ENCODE peak calls at places on chromosomes 12 and 14, in six cellular contexts. L, G, V, O, R and X are unnamed samples. For H3K9me2, the result is how much of the 10 kb centered on the place peaks cover.

GRCh38 chr12:68271346-68271745 is 17.9 kb upstream of the IL22 start:
- DNase-seq in L (no peak), G (no peak), V (no peak), O (no peak), R (no peak), X (no peak)

GRCh38 chr12:32755051-32755653 is 545 bp downstream of the YARS2 start:
- DNase-seq in L (peak), G (peak), V (peak), O (peak), R (peak), X (peak)

GRCh38 chr12:41966916-41967315 is 177.8 kb downstream of the GXYLT1 start:
- DNase-seq in L (no peak), G (peak), V (no peak), O (no peak), R (no peak), X (no peak)

GRCh38 chr14:74475678-74476077 is 17.4 kb downstream of the NPC2 start:
- DNase-seq in L (no peak), G (peak), V (no peak), O (no peak), R (no peak), X (no peak)

GRCh38 chr12:6567112-6567680 is 895 bp downstream of the NOP2 start:
- DNase-seq in L (no peak), G (peak), V (peak), O (no peak), R (no peak), X (peak)

GRCh38 chr14:96888593-96888992 is 91.4 kb downstream of the VRK1 start:
- DNase-seq in L (no peak), G (no peak), V (no peak), O (no peak), R (no peak), X (no peak)

GRCh38 chr12:40864891-40865290 is 172.7 kb downstream of the CNTN1 start:
- DNase-seq in L (no peak), G (no peak), V (no peak), O (no peak), R (no peak), X (no peak)

GRCh38 chr14:21098892-21099595 is 589 bp upstream of the ZNF219 start:
- DNase-seq in L (no peak), G (peak), V (no peak), O (no peak), R (peak), X (no peak)

GRCh38 chr12:123062682-123063426 is 82.4 kb downstream of the ARL6IP4 start:
- DNase-seq in L (no peak), G (peak), V (peak), O (peak), R (no peak), X (peak)

GRCh38 chr14:54330876-54331275 is 65.9 kb upstream of the CDKN3 start:
- DNase-seq in L (no peak), G (no peak), V (no peak), O (no peak), R (no peak), X (no peak)

GRCh38 chr12:59834659-59835474 is 239.0 kb downstream of the SLC16A7 start:
- DNase-seq in L (peak), G (peak), V (no peak), O (no peak), R (peak), X (peak)

GRCh38 chr14:95045255-95045701 is 112.1 kb downstream of the DICER1 start:
- DNase-seq in L (no peak), G (no peak), V (no peak), O (no peak), R (no peak), X (no peak)

GRCh38 chr12:130601327-130601726 is 114.8 kb downstream of the RIMBP2 start:
- DNase-seq in L (no peak), G (no peak), V (no peak), O (no peak), R (peak), X (no peak)

GRCh38 chr14:100467046-100467750 is 120.0 kb downstream of the BEGAIN start:
- DNase-seq in L (no peak), G (no peak), V (no peak), O (no peak), R (no peak), X (no peak)

GRCh38 chr14:61752626-61753025 is 9.6 kb upstream of the SNAPC1 start:
- DNase-seq in L (no peak), G (peak), V (peak), O (no peak), R (no peak), X (peak)

GRCh38 chr14:88824314-88825077 is at the start of gene TTC8:
- DNase-seq in L (peak), G (peak), V (peak), O (peak), R (peak), X (peak)

GRCh38 chr12:104357431-104357952 is 54.0 kb downstream of the EID3 start:
- DNase-seq in L (no peak), G (peak), V (peak), O (no peak), R (no peak), X (no peak)

GRCh38 chr14:35965425-35965824 is 139.3 kb downstream of the BRMS1L start:
- DNase-seq in L (peak), G (no peak), V (no peak), O (no peak), R (no peak), X (no peak)

GRCh38 chr12:82788594-82788993 is 101.9 kb downstream of the TMTC2 start:
- DNase-seq in L (no peak), G (no peak), V (no peak), O (no peak), R (no peak), X (no peak)

GRCh38 chr14:93936245-93936644 is 9.1 kb downstream of the FAM181A start:
- DNase-seq in L (peak), G (peak), V (peak), O (no peak), R (peak), X (peak)

GRCh38 chr12:45582536-45582935 is 147.0 kb upstream of the ARID2 start:
- DNase-seq in L (no peak), G (no peak), V (no peak), O (no peak), R (no peak), X (no peak)

GRCh38 chr14:71362282-71362681 is 455.0 kb downstream of the PCNX1 start:
- DNase-seq in L (peak), G (no peak), V (no peak), O (no peak), R (no peak), X (no peak)

GRCh38 chr12:105214141-105214540 is 21.8 kb downstream of the APPL2 start:
- DNase-seq in L (no peak), G (peak), V (peak), O (no peak), R (no peak), X (no peak)

DNA sequence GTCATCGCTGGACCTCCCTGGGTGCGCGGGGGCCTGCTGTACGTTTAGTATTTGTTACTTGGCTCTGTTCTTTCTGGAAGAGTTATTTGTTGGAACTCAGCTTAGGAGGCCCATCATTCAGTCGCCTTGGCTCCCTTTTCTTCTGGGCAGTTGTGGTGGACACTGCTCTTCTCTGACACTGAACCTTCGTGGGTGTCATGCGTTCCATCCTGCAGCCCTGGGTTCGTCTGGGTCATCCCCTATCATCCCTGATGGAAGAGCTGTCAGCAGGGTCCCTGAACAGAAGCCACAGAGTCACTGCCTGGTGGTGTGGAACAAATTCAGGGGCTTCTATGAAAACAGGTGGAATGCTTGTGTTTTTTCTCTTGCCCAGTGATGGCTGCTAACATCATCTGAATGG is 52.9 kb upstream of the SCN8A start:
- DNase-seq in L (no peak), G (no peak), V (no peak), O (no peak), R (no peak), X (no peak)
- H3K9me2 ChIP-seq in L (under half), G (under half), V (under half), O (under half), R (under half), X (under half)

GRCh38 chr14:51356381-51356780 is 116.3 kb downstream of the TMX1 start:
- DNase-seq in L (no peak), G (no peak), V (no peak), O (no peak), R (no peak), X (no peak)

GRCh38 chr14:51357250-51357649 is 117.2 kb downstream of the TMX1 start:
- DNase-seq in L (no peak), G (no peak), V (no peak), O (no peak), R (no peak), X (no peak)

GRCh38 chr14:51353901-51354300 is 113.9 kb downstream of the TMX1 start:
- DNase-seq in L (no peak), G (no peak), V (no peak), O (no peak), R (no peak), X (no peak)

GRCh38 chr14:51351997-51352396 is 112.0 kb downstream of the TMX1 start:
- DNase-seq in L (no peak), G (no peak), V (no peak), O (no peak), R (no peak), X (no peak)

GRCh38 chr14:51354846-51355245 is 114.8 kb downstream of the TMX1 start:
- DNase-seq in L (no peak), G (no peak), V (no peak), O (no peak), R (no peak), X (no peak)
- H3K9me2 ChIP-seq in L (under half), G (under half), V (under half), O (under half), R (under half), X (under half)

DNA sequence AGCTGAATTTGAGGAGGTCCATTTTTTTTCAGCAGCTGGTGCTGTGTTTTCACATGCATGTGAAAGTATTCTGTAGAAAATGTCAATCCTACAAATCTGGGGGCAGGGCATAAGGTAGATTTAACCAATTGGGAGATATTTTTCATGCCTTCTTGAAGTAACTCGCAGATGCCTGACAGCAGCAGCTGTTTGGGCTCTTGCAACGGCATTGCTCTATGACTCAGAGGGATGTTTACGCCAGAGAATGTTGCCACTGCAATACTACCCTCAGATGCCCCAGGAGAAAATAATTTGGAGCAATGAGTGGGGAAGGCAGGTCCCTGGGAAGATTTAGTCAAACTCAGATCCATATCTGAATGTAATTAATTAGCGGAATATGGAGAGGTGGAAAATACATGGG is 42.5 kb upstream of the MYBPC1 start:
- DNase-seq in L (no peak), G (peak), V (no peak), O (no peak), R (no peak), X (no peak)
- H3K9me2 ChIP-seq in L (under half), G (under half), V (under half), O (under half), R (under half), X (under half)

GRCh38 chr12:118586433-118586832 is 210.1 kb downstream of the SUDS3 start:
- DNase-seq in L (no peak), G (no peak), V (no peak), O (no peak), R (no peak), X (no peak)
- H3K9me2 ChIP-seq in L (under half), G (under half), V (under half), O (under half), R (under half), X (under half)